ENCODE peak calls at places on chromosomes 2 and 18, in six cellular contexts. S is CD8-positive, alpha-beta T cell; K is fibroblast of lung; E is HFFc6; I is cardiac muscle cell; P is GM13976. R is an unnamed sample.
A peak's percentile ranks its signal among the peaks of the same experiment; 100 is the strongest.

GRCh38 chr2:15242936-15243461 is 318.1 kb downstream of the NBAS start:
- DNase-seq in I (no peak), E (peak; percentile 3), S (no peak), P (no peak), K (no peak), R (no peak)

GRCh38 chr18:35822431-35822830 is 150.0 kb upstream of the RMP24 start:
- DNase-seq in S (no peak), E (no peak), P (no peak), I (no peak), K (no peak), R (no peak)

GRCh38 chr18:58101291-58101706 is 57.3 kb downstream of the NEDD4L start:
- DNase-seq in S (no peak), P (no peak), K (no peak), E (no peak), I (no peak), R (no peak)

GRCh38 chr2:10487144-10488104 is 39.3 kb upstream of the ODC1 start:
- DNase-seq in E (no peak), I (no peak), K (no peak), S (no peak), P (no peak), R (no peak)

GRCh38 chr2:206282746-206283145 is 8.3 kb downstream of the ZDBF2 start:
- DNase-seq in I (no peak), P (no peak), K (no peak), S (no peak), E (no peak), R (no peak)

GRCh38 chr2:62441824-62442223 is 64.2 kb downstream of the TMEM17 start:
- DNase-seq in E (no peak), K (no peak), S (no peak), I (no peak), P (no peak), R (no peak)

GRCh38 chr2:234494361-234495075 is 2.4 kb downstream of the ARL4C start:
- DNase-seq in S (peak; percentile 47), P (no peak), E (no peak), I (peak; percentile 81), K (peak; percentile 85), R (no peak)

GRCh38 chr2:118292991-118293390 is 204.7 kb downstream of the INSIG2 start:
- DNase-seq in P (no peak), K (peak; percentile 57), I (no peak), E (no peak), S (no peak), R (no peak)

GRCh38 chr2:239819091-239819973 is 205.8 kb downstream of the NDUFA10 start:
- DNase-seq in E (no peak), I (no peak), K (no peak), S (no peak), P (no peak), R (no peak)

GRCh38 chr2:25920326-25920725 is 42.0 kb upstream of the ASXL2 start:
- DNase-seq in S (no peak), I (no peak), P (no peak), E (peak; percentile 59), K (no peak), R (no peak)

GRCh38 chr2:65128297-65129190 is 1.4 kb downstream of the RAB1A start:
- DNase-seq in P (no peak), I (no peak), S (no peak), E (peak; percentile 19), K (peak; percentile 62), R (no peak)

GRCh38 chr2:158686166-158686792 is 108.8 kb upstream of the DAPL1 start:
- DNase-seq in E (peak; percentile 28), S (no peak), I (peak; percentile 11), P (no peak), K (peak; percentile 61), R (no peak)

GRCh38 chr2:42054657-42055430 is 7.0 kb downstream of the PKDCC start:
- DNase-seq in S (no peak), P (no peak), E (no peak), K (no peak), I (no peak), R (no peak)

GRCh38 chr2:26772064-26773001 is 8.2 kb downstream of the SLC35F6 start:
- DNase-seq in P (no peak), I (no peak), E (peak; percentile 50), S (peak; percentile 34), K (peak; percentile 24), R (no peak)

GRCh38 chr18:4068552-4069158 is 386.5 kb downstream of the DLGAP1 start:
- DNase-seq in E (peak; percentile 26), I (peak; percentile 69), P (peak; percentile 15), S (peak; percentile 5), K (peak; percentile 29), R (peak; percentile 19)

GRCh38 chr18:48947102-48947501 is 3.7 kb downstream of the SMAD7 start:
- DNase-seq in P (no peak), I (no peak), E (no peak), K (no peak), S (no peak), R (no peak)

GRCh38 chr2:168155680-168156079 is 91.7 kb downstream of the STK39 start:
- DNase-seq in E (no peak), S (no peak), I (no peak), P (no peak), K (no peak), R (no peak)

GRCh38 chr18:69992776-69993175 is 45.1 kb upstream of the CD226 start:
- DNase-seq in K (peak; percentile 48), I (no peak), E (peak; percentile 33), S (no peak), P (no peak), R (no peak)

GRCh38 chr2:188032306-188032705 is 259.4 kb upstream of the GULP1 start:
- DNase-seq in K (no peak), E (no peak), I (no peak), P (no peak), S (no peak), R (no peak)

GRCh38 chr18:23635283-23636040 is 27.2 kb downstream of the ANKRD29 start:
- DNase-seq in I (no peak), P (no peak), E (no peak), S (no peak), K (peak; percentile 54), R (no peak)

GRCh38 chr2:23578964-23579671 is 194.1 kb downstream of the KLHL29 start:
- DNase-seq in P (no peak), K (no peak), I (no peak), S (no peak), E (no peak), R (no peak)

GRCh38 chr2:15400240-15400826 is 160.8 kb downstream of the NBAS start:
- DNase-seq in E (no peak), P (no peak), K (no peak), I (no peak), S (no peak), R (no peak)

GRCh38 chr2:98730053-98730850 is 680 bp downstream of the MGAT4A start:
- DNase-seq in I (peak; percentile 50), E (no peak), P (no peak), K (no peak), S (peak; percentile 70), R (peak; percentile 40)

GRCh38 chr2:237485844-237486243 is 1.2 kb upstream of the MLPH start:
- DNase-seq in P (no peak), I (no peak), S (no peak), E (no peak), K (no peak), R (no peak)
- TF ChIP-seq CTCF in P (no peak), I (no peak), S (no peak), E (no peak), K (no peak), R (no peak)

GRCh38 chr2:48081317-48081628 is 175.0 kb upstream of the FBXO11 start:
- DNase-seq in S (no peak), I (no peak), P (no peak), E (no peak), K (no peak), R (no peak)

GRCh38 chr2:48085888-48086287 is 179.6 kb upstream of the FBXO11 start:
- DNase-seq in E (no peak), S (no peak), K (no peak), P (no peak), I (no peak), R (no peak)

DNA sequence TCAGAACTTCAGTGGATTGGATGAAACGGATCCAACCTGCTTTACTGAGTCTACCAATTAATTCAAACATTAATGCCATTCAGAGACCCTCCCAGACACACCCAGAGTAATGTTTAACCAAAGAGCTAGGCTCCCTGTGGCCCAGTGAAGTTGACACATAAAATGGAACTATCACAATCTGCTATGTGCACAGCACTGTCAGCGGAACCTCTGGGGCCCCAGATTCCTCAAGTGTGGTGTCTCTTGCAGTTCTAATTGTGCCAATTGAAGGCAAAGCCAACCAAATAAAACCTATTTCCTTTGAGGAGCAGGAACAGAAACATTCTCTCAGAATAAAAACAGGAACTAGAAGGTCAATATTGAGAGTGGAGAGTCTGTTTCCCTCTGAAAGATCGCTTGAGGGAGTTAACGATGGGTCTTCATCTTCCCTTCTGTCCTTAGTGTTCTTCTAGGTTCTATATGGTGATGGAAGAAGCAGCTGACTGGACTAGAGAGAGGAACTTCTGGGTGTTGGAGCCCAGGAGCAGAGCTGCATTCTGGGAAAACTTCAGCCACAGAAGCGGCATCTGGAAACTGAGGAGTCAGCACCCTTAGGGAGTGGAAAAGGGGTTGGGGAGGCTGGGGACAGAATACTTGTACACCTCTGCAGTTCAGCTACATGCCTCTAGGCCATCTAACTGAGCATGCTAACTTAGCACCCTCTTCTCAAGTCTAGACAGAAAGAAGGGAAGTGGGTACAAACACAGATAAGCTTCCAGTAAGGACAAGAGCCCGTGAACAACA is 174.4 kb upstream of the FBXO11 start:
- DNase-seq in K (no peak), S (no peak), E (no peak), I (no peak), P (no peak), R (no peak)
- TF ChIP-seq CTCF in K (no peak), S (no peak), E (no peak), I (no peak), P (no peak), R (no peak)

DNA sequence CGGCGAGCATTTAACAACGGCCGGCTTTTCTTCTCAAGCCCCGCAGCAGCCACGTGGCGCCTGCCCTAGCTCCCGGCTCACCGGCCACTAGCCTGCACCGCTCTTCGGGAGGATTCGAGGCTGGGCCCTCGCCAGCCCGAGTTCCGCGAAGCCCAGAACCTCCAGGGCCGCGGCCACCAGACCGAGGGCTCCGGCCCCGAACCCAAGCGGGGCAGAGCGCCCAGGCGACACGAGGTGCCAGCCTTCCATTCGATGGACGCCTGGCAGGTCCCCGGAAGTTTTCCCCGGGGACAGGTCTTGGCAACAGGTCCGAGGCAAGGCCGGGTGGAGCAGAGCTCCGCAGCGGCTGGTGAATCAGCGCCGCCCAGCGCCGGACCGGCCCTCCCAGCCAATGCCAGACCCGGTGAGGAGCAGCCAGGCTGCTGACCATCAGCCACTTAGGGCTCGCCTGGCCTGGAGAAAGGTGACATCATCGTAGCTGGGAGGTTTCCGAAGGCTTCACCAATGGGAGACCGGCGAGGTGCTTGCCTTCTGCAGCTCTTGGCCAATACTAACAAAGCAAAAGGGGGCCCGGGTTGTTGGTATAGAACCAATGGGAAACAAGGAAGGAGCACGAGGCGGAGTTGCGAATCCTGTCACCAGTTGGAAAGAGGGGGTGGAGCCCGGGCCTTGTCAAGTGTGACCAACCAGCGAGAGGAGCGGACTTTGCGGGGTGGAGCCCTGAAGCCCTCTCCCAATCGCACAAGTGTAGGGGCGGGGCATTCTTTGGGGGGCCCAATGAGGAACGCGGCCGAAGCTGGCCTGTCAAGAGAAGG is 467 bp upstream of the MXD1 start:
- DNase-seq in E (peak; percentile 100), I (peak; percentile 100), K (peak; percentile 100), S (peak; percentile 99), P (peak; percentile 98), R (peak; percentile 98)
- TF ChIP-seq CTCF in E (peak; percentile 57), I (peak; percentile 25), K (peak; percentile 0), S (no peak), P (peak; percentile 52), R (peak; percentile 53)

DNA sequence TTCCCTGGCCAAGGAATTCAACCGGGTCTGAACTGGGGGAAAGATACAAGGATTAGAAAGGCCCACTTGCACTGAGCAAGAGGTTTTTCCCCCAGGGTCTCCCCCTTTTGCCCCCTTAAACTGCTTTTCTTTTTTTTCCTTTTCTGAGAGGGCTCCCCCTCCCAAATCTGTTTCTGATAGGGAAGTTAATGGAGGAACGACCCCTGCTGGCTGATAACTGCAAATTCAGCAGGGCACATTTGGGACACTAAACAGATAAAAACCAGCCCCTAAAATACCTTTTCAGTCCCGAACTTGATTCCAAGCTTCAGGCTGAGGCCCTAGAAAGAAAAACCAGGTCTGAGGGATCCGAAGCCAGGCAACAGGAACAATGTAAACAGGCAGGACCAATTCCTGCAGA is 1012.4 kb upstream of the CRIM1 start:
- DNase-seq in S (no peak), K (no peak), E (no peak), P (no peak), I (no peak), R (no peak)
- TF ChIP-seq CTCF in S (no peak), K (no peak), E (peak; percentile 58), P (peak; percentile 8), I (no peak), R (peak; percentile 48)

R was measured in GM13977.